ENCODE peak calls at places on chromosomes 3 and 15, in nine cellular contexts. T is PC-3, Y is neural progenitor cell, D is H9, M is astrocyte, L is fibroblast of lung, O is IMR-90, K is NT2/D1, F is DND-41. Z is an unnamed sample.

GRCh38 chr3:57998366-57999283 is 9.6 kb upstream of the FLNB start:
- DNase-seq in L (peak), D (no peak), T (peak), F (no peak), Y (no peak), M (peak), K (no peak), O (peak), Z (peak)

GRCh38 chr15:51310064-51310463 is 28.3 kb downstream of the CYP19A1 start:
- DNase-seq in T (no peak), L (peak), K (no peak), D (no peak), M (peak), Y (no peak), O (peak), F (no peak), Z (no peak)

GRCh38 chr3:19994796-19995195 is 17.3 kb downstream of the PP2D1 start:
- DNase-seq in O (peak), M (peak), K (no peak), D (no peak), L (peak), T (no peak), F (no peak), Y (no peak), Z (no peak)

GRCh38 chr3:130896101-130896500 is 2.2 kb downstream of the ATP2C1 start:
- DNase-seq in M (no peak), D (no peak), O (no peak), K (no peak), L (peak), T (no peak), F (no peak), Y (no peak), Z (no peak)

GRCh38 chr3:105367063-105367405 is 325 bp downstream of the ALCAM start:
- DNase-seq in Y (peak), T (peak), K (no peak), O (no peak), F (peak), L (no peak), D (peak), M (no peak), Z (peak)

GRCh38 chr15:87707581-87708130 is 548.9 kb downstream of the NTRK3 start:
- DNase-seq in Y (no peak), M (peak), L (peak), O (no peak), F (no peak), T (no peak), K (no peak), D (no peak), Z (no peak)

GRCh38 chr3:114143817-114144216 is 35.0 kb downstream of the DRD3 start:
- DNase-seq in L (peak), K (no peak), D (no peak), F (no peak), T (no peak), M (peak), O (no peak), Y (no peak), Z (no peak)

GRCh38 chr15:78072080-78072892 is 5.2 kb downstream of the TBC1D2B start:
- DNase-seq in F (no peak), L (peak), O (peak), T (no peak), D (no peak), M (no peak), Y (no peak), K (no peak), Z (no peak)

GRCh38 chr3:170475091-170475705 is 56.5 kb downstream of the CLDN11 start:
- DNase-seq in O (peak), D (no peak), T (no peak), L (peak), M (no peak), F (no peak), K (no peak), Y (no peak), Z (no peak)

GRCh38 chr15:96264351-96264798 is 66.1 kb upstream of the NR2F2 start:
- DNase-seq in D (no peak), M (no peak), Y (no peak), K (no peak), F (no peak), L (no peak), O (no peak), T (peak), Z (peak)

GRCh38 chr3:128532007-128532983 is 39.3 kb upstream of the GATA2 start:
- DNase-seq in Y (no peak), D (no peak), M (no peak), T (no peak), L (no peak), F (no peak), K (no peak), O (no peak), Z (no peak)

GRCh38 chr3:126018995-126019394 is 50.0 kb downstream of the ROPN1B start:
- DNase-seq in F (no peak), Y (no peak), O (no peak), D (no peak), L (no peak), M (no peak), T (no peak), K (no peak), Z (no peak)

GRCh38 chr15:40338921-40339620 is 1.7 kb downstream of the CCDC9B start:
- DNase-seq in F (no peak), Y (no peak), D (no peak), T (peak), O (peak), K (no peak), M (peak), L (peak), Z (no peak)

GRCh38 chr3:10350324-10350985 is 29.5 kb upstream of the SEC13 start:
- DNase-seq in D (no peak), T (no peak), M (no peak), F (no peak), K (no peak), Y (no peak), O (no peak), L (no peak), Z (no peak)

GRCh38 chr15:92832992-92833438 is 67.1 kb upstream of the CHD2 start:
- DNase-seq in L (peak), D (no peak), O (peak), M (peak), T (no peak), F (no peak), K (no peak), Y (no peak), Z (no peak)

GRCh38 chr15:42194502-42194901 is 13.6 kb downstream of the VPS39 start:
- DNase-seq in Y (no peak), F (no peak), L (peak), T (peak), M (peak), O (peak), D (no peak), K (no peak), Z (no peak)

GRCh38 chr3:141845407-141846049 is 30.9 kb upstream of the ATP1B3 start:
- DNase-seq in O (no peak), Y (peak), L (no peak), K (peak), F (peak), D (peak), M (no peak), T (no peak), Z (no peak)

GRCh38 chr3:18237251-18238005 is 187.7 kb downstream of the SATB1 start:
- DNase-seq in O (peak), Y (no peak), F (no peak), L (peak), M (peak), D (no peak), T (peak), K (no peak), Z (no peak)

GRCh38 chr15:76340198-76340801 is 3.7 kb downstream of the ISL2 start:
- DNase-seq in D (peak), O (no peak), F (no peak), Y (peak), L (peak), M (no peak), T (no peak), K (no peak), Z (peak)

GRCh38 chr15:76147906-76148553 is 88.2 kb downstream of the TMEM266 start:
- DNase-seq in T (peak), Y (peak), K (peak), D (peak), F (peak), O (peak), M (no peak), L (no peak), Z (peak)

GRCh38 chr3:122948398-122948797 is 79.2 kb downstream of the SEMA5B start:
- DNase-seq in K (no peak), O (no peak), D (peak), L (no peak), T (no peak), M (no peak), Y (peak), F (no peak), Z (no peak)

GRCh38 chr15:73317651-73318462 is 50.9 kb downstream of the HCN4 start:
- DNase-seq in M (no peak), T (no peak), L (no peak), F (no peak), D (peak), K (no peak), Y (no peak), O (no peak), Z (no peak)

GRCh38 chr15:41494922-41495735 is 1.5 kb downstream of the ITPKA start:
- DNase-seq in L (no peak), D (peak), T (no peak), Y (peak), O (no peak), M (no peak), K (no peak), F (no peak), Z (no peak)

GRCh38 chr3:149388001-149388435 is 10.6 kb upstream of the TM4SF1 start:
- DNase-seq in O (peak), T (peak), F (no peak), L (peak), Y (no peak), M (peak), K (no peak), D (no peak), Z (no peak)

GRCh38 chr15:53580371-53580770 is 179.1 kb downstream of the WDR72 start:
- DNase-seq in M (no peak), K (no peak), Y (no peak), D (no peak), T (no peak), F (no peak), O (no peak), L (peak), Z (no peak)

GRCh38 chr3:152349397-152349796 is 80.7 kb downstream of the MBNL1 start:
- DNase-seq in D (no peak), M (peak), O (peak), T (peak), F (no peak), K (no peak), Y (no peak), L (peak), Z (no peak)

GRCh38 chr3:185824467-185825378 is at the start of gene IGF2BP2:
- DNase-seq in L (peak), D (peak), O (peak), T (peak), F (no peak), M (peak), K (no peak), Y (peak), Z (peak)

GRCh38 chr3:119620899-119621298 is 23.2 kb downstream of the PLA1A start:
- DNase-seq in Y (no peak), L (no peak), F (no peak), T (no peak), K (no peak), M (no peak), O (no peak), D (no peak), Z (no peak)

GRCh38 chr3:134627831-134628230 is 23.0 kb downstream of the KY start:
- DNase-seq in F (no peak), D (peak), T (peak), L (no peak), Y (no peak), O (peak), M (no peak), K (no peak), Z (no peak)

GRCh38 chr3:43995078-43995928 is 246.4 kb upstream of the TOPAZ1 start:
- DNase-seq in L (peak), K (peak), T (peak), D (peak), F (no peak), M (no peak), Y (peak), O (no peak), Z (peak)

GRCh38 chr3:36372534-36372935 is 7.8 kb upstream of the STAC start:
- DNase-seq in O (no peak), F (no peak), M (peak), D (no peak), L (peak), Y (no peak), T (peak), K (no peak), Z (no peak)

DNA sequence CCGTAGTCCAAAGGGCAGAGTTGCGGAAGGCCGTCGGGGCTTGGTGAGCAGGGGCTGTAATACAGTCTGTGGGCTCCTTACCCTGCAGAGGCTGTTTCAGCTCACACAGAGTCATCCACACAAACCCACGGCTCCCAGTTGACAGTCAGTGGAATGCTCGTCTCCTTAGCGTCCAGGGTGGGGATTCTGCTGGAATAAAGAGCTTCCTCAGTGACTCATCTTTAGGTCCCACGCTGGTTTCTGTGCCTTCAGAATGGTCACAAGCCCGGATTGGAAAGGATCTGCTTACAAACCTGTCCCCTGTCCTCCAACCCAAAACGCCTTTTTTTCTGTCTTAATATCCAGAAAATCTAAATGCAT is 201.3 kb upstream of the TPM1 start:
- DNase-seq in Y (no peak), K (no peak), T (no peak), F (no peak), L (peak), O (peak), M (peak), D (no peak), Z (no peak)
- H3K9ac ChIP-seq in Y (no peak), K (no peak), T (no peak), F (no peak), L (no peak), O (no peak), M (peak), D (no peak), Z (no peak)

DNA sequence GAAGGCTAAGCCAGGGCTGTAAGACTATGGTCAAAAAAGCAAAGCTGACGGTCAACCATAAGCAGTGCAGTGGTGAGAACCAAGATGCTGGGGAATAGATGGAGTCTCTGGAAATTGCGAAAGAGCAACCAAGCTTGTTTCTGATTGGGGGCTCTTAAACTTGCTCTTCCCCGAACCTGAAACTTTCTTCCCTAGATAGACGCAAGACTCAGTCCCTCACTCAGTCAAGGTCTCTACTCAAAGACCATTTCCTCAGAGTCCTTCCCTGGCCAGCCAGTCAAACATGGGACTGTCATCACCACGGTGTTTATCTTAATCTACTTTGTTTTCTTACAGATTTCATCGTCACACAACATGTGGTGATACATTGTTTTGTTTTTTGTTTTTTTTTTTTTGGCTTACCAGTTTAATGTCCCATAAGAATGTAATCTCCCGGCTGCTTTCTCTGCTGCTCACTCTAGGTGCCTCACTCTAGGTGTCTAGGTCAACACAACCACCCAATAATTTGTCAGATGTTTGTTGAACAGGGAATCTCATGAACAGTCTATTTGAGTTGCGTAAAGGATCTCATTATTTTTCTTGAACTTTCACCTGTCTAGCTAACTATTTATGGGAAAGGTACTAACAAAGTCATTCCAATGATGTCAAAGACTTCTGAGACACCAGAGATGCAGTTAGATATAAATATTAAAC is 495.4 kb downstream of the FOXP1 start:
- DNase-seq in M (no peak), L (no peak), K (no peak), T (no peak), D (no peak), F (no peak), Y (no peak), O (no peak), Z (no peak)
- H3K9ac ChIP-seq in M (no peak), L (no peak), K (no peak), T (peak), D (no peak), F (no peak), Y (no peak), O (no peak), Z (no peak)

DNA sequence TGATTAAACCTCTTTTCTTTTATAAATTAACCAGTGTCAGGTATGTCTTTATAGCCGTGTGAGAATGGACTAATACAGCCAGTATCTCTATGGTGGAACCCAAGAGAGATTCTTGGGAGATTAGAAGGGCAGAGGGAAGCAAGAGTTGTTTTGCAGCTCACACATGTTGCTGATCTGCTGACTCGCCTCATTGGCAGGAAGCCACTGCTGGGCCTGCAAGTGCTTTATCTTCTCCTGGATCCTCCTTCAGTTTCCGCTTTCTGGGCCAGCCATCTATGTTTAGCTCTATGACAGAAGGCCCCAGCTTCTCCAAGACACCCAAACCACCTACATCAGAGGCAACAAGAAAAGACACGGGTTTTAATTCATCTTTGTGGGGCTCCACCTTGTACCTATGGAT is 23.4 kb upstream of the GALNT15 start:
- DNase-seq in Y (no peak), D (no peak), K (no peak), M (peak), T (peak), L (peak), F (no peak), O (peak), Z (peak)
- H3K9ac ChIP-seq in Y (no peak), D (no peak), K (no peak), M (no peak), T (no peak), L (no peak), F (no peak), O (no peak), Z (no peak)

GRCh38 chr15:72197460-72198409 is at the start of gene GRAMD2A:
- DNase-seq in Y (peak), L (peak), O (no peak), M (peak), D (peak), T (no peak), F (no peak), K (no peak), Z (no peak)
- H3K9ac ChIP-seq in Y (no peak), L (no peak), O (no peak), M (no peak), D (no peak), T (no peak), F (no peak), K (peak), Z (no peak)

GRCh38 chr3:195180490-195181106 is 90.4 kb downstream of the XXYLT1 start:
- DNase-seq in M (no peak), T (no peak), K (no peak), O (no peak), F (no peak), L (no peak), D (no peak), Y (no peak), Z (no peak)
- H3K9ac ChIP-seq in M (no peak), T (no peak), K (no peak), O (no peak), F (no peak), L (no peak), D (no peak), Y (no peak), Z (no peak)

DNA sequence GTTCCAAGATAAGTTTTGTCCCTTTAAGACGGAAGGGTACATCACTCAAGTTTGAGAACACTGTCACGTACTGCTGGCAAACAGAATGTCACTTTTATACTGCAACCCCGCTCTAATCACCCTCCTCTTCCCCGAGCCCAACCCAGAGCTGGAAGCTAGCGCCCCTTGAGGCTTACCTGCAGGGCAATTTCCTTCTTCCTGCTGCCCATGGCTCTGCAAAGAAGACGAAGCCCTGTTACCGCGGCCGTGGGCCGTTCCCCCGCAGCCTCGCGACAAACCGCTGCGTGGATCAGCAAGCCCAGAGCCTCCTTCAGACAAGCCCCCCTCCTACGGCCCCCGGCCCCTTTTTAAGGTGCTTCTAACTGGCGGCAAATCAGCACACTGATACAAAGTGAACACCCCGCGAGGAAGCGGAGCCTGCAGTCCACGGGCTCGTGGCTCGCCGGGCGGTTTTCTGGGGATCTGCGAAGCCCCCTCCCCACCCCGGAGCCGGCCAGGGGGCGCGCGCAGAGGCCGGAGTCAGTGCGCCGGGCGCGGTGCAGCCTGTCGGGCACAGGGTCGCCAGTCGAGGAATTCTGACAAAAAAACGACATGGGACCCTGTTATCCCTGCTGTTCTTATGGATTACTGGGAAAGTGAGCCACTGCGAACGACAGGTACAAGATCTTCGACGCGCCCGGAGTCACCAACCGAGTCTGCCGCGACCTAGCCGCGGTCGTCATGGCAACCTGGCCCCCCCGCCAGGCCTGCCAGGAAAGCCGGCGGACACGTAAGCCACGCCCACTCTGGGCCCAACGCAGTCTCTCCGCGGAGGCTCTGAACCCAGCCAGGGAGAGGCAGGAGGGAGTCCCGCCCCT is at the start of gene NME9:
- DNase-seq in Y (peak), L (peak), D (peak), M (peak), K (peak), F (peak), O (peak), T (peak), Z (peak)
- H3K9ac ChIP-seq in Y (no peak), L (peak), D (no peak), M (peak), K (peak), F (peak), O (no peak), T (peak), Z (peak)